ENCODE peak calls at places on chromosomes 5 and 9, in four cellular contexts. P, G, I and S are unnamed samples.

GRCh38 chr9:17116400-17116837 is 18.4 kb upstream of the CNTLN start:
- DNase-seq in P (peak), G (no peak), I (no peak), S (no peak)

GRCh38 chr5:142685418-142686209 is at the start of gene FGF1:
- DNase-seq in P (no peak), G (no peak), I (peak), S (no peak)

GRCh38 chr5:142931896-142932686 is 161.9 kb downstream of the ARHGAP26 start:
- DNase-seq in P (no peak), G (no peak), I (no peak), S (no peak)

GRCh38 chr9:71130521-71130920 is 9.1 kb upstream of the TRPM3 start:
- DNase-seq in P (no peak), G (no peak), I (no peak), S (no peak)

GRCh38 chr5:9888517-9888916 is 258.4 kb upstream of the TAS2R1 start:
- DNase-seq in P (peak), G (no peak), I (no peak), S (no peak)

GRCh38 chr9:132946624-132947295 is 2.3 kb upstream of the TSC1 start:
- DNase-seq in P (peak), G (no peak), I (no peak), S (no peak)

GRCh38 chr9:36191290-36191645 is 547 bp downstream of the CLTA start:
- DNase-seq in P (peak), G (peak), I (peak), S (no peak)

GRCh38 chr5:37304888-37305287 is 55.7 kb upstream of the CPLANE1 start:
- DNase-seq in P (no peak), G (no peak), I (no peak), S (no peak)

GRCh38 chr5:156438076-156438475 is 111.1 kb downstream of the SGCD start:
- DNase-seq in P (no peak), G (no peak), I (no peak), S (no peak)

GRCh38 chr5:54326662-54327145 is 16.3 kb upstream of the ARL15 start:
- DNase-seq in P (no peak), G (no peak), I (no peak), S (no peak)

GRCh38 chr5:123460296-123460729 is 37.1 kb upstream of the CEP120 start:
- DNase-seq in P (peak), G (no peak), I (no peak), S (no peak)

GRCh38 chr5:78813286-78813685 is 164.7 kb upstream of the LHFPL2 start:
- DNase-seq in P (no peak), G (no peak), I (no peak), S (no peak)

GRCh38 chr5:161421067-161421466 is 125.5 kb downstream of the GABRB2 start:
- DNase-seq in P (no peak), G (no peak), I (no peak), S (no peak)

GRCh38 chr5:173807150-173807784 is 80.9 kb upstream of the CPEB4 start:
- DNase-seq in P (no peak), G (no peak), I (no peak), S (no peak)

GRCh38 chr9:128244443-128245226 is 31.2 kb downstream of the GOLGA2 start:
- DNase-seq in P (no peak), G (no peak), I (peak), S (no peak)

GRCh38 chr5:82348749-82349148 is 70.6 kb upstream of the RPS23 start:
- DNase-seq in P (no peak), G (no peak), I (peak), S (no peak)

GRCh38 chr9:71353723-71354122 is 232.3 kb upstream of the TRPM3 start:
- DNase-seq in P (no peak), G (no peak), I (no peak), S (no peak)

GRCh38 chr5:76062502-76062901 is 20.7 kb upstream of the SV2C start:
- DNase-seq in P (no peak), G (no peak), I (no peak), S (no peak)